ENCODE peak calls at places on chromosomes 11 and 22, in nine cellular contexts. E, Y, V, Q, K, I, J, W and N are unnamed samples.

GRCh38 chr22:26766510-26767350 is 109.3 kb downstream of the MIAT start:
- DNase-seq in I (no peak), V (no peak), J (no peak), Q (no peak), Y (no peak), K (no peak), W (no peak), E (no peak), N (no peak)

GRCh38 chr22:30485362-30485988 is 13.7 kb upstream of the SEC14L3 start:
- DNase-seq in I (peak), V (no peak), K (peak), J (peak), E (peak), Q (peak), W (peak), Y (peak), N (peak)

GRCh38 chr22:32042924-32043323 is at the start of gene SLC5A1:
- DNase-seq in J (no peak), K (peak), I (no peak), W (no peak), E (no peak), Y (no peak), Q (peak), V (no peak), N (no peak)

GRCh38 chr11:2342557-2342956 is 34.6 kb upstream of the CD81 start:
- DNase-seq in W (no peak), Q (no peak), E (no peak), J (no peak), V (no peak), I (no peak), Y (no peak), K (no peak), N (no peak)

GRCh38 chr11:61028135-61028729 is 56.8 kb downstream of the CD6 start:
- DNase-seq in V (no peak), I (no peak), W (no peak), K (no peak), Q (peak), J (no peak), Y (no peak), E (no peak), N (no peak)

GRCh38 chr11:117940736-117941135 is 11.5 kb upstream of the TMPRSS13 start:
- DNase-seq in J (no peak), Q (peak), E (no peak), K (no peak), V (no peak), Y (no peak), W (no peak), I (no peak), N (no peak)

GRCh38 chr22:33405194-33405593 is 347.0 kb upstream of the SYN3 start:
- DNase-seq in K (no peak), V (no peak), W (no peak), J (no peak), Q (no peak), Y (no peak), I (no peak), E (no peak), N (no peak)

GRCh38 chr22:32847067-32847491 is 45.6 kb downstream of the TIMP3 start:
- DNase-seq in E (no peak), K (no peak), Q (no peak), I (no peak), V (no peak), J (no peak), W (peak), Y (no peak), N (no peak)

GRCh38 chr11:537622-538430 is 499 bp downstream of the LRRC56 start:
- DNase-seq in J (no peak), Y (no peak), E (no peak), K (no peak), W (peak), I (no peak), Q (no peak), V (no peak), N (no peak)

GRCh38 chr22:19983701-19984100 is 32.9 kb downstream of the ARVCF start:
- DNase-seq in Y (no peak), I (no peak), V (no peak), E (no peak), K (no peak), W (no peak), Q (no peak), J (no peak), N (no peak)

DNA sequence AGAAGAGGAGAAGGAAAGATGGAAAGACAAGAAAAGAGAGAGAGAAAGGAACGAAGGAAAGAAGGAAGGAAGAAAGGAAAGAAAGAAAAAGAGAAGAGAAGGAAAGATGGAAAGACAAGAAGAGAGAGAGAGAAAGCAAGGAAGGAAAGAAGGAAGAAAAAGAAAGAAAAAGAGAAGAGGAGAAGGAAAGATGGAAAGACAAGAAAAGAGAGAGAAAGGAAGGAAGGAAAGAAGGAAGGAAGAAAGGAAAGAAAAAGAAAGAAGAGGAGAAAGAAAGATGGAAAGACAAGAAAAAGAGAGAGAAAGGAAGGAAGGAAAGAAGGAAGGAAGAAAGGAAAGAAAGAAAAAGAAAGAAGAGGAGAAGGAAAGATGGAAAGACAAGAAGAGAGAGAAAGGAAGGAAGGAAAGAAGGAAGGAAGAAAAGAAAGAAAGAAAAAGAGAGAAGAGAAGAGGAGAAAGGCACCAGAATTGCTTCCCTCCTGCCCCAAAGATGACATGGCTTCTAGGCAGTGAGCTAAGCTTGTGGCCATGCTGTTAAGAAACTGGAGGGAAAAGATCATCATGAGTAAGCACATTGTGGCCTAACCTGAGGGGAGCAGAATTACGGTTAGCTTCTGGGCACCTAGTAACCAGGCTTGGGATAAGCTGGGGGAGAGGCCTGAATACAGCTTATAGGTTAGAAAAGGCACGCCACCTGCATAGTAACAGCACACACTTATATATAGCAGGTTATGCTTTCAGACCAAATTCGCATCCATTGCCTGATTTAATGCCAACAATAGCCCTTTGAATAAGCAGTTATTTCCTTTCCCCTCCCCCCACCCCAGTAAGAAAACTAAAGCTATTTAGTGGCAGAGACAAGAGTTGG is 2.3 kb upstream of the ST3GAL4 start:
- DNase-seq in I (peak), Q (no peak), K (no peak), J (peak), W (no peak), Y (no peak), E (no peak), V (no peak), N (peak)
- H3K4me3 ChIP-seq in I (peak), Q (no peak), K (no peak), J (no peak), W (no peak), Y (no peak), E (no peak), V (no peak), N (no peak)

DNA sequence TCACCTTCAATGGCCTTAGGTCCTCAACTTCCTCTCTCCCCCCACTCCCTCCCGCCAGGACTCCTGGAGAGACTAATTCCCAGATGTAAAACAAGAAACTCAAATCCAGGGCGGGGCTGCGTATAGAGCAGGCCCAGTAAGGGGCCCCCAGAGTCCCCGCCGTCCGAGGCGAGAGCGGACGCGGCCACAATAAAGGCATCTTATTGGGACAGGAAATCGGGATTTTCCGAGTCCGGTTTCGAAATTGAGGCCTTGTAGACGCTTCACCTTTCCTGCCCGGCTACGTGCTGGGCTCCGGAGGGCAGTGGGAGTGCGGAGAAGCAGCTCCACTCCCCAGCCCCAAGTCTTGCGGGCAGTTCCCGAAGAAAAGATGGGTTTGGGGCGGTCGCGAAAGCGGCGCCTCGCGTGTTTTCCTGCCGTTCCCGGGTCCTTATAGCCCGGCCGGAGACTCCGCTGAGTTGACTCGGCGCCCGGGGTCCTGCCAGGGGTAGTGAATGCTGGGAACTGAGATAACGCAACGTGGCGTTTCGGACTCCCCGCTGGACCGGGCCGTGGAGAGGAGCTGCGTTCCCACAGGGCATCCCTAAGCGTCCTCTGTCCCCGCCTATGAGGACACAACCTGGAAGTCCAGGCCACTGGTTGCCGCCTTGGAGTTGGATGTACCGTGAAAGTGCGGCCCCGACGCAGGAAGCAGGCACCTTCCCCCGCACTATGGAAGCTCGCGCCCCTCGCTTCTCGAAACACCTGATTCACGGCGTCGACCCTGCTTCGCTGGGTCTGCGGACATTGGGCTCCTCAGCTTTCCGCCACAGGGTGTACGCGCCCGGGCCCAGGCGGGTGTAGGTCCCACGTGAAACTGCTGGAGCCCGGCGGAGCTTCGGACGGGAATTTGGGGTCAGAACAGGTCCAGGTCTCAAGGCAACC is 4.8 kb upstream of the CHRM1 start:
- DNase-seq in W (no peak), Q (no peak), K (no peak), I (no peak), J (peak), V (no peak), Y (no peak), E (no peak), N (no peak)
- H3K4me3 ChIP-seq in W (peak), Q (peak), K (peak), I (no peak), J (peak), V (peak), Y (peak), E (peak), N (peak)

GRCh38 chr11:63564056-63564784 is 1.0 kb upstream of the PLAAT2 start:
- DNase-seq in J (no peak), V (no peak), E (no peak), Q (peak), W (peak), I (no peak), K (no peak), Y (no peak), N (no peak)
- H3K4me3 ChIP-seq in J (no peak), V (no peak), E (no peak), Q (no peak), W (no peak), I (no peak), K (no peak), Y (no peak), N (no peak)

GRCh38 chr11:59283311-59283710 is 70.6 kb upstream of the MPEG1 start:
- DNase-seq in E (no peak), Y (no peak), V (no peak), W (no peak), K (no peak), I (no peak), J (no peak), Q (no peak), N (no peak)
- H3K4me3 ChIP-seq in E (no peak), Y (no peak), V (no peak), W (no peak), K (no peak), I (no peak), J (no peak), Q (no peak), N (no peak)